ENCODE peak calls at places on chromosomes 6 and 20, in seven cellular contexts. R is mesendoderm, D is PC-3, J is mammary epithelial cell, T is fibroblast of lung, A is astrocyte, C is endothelial cell of umbilical vein. X is an unnamed sample.

GRCh38 chr6:141326426-141326825 is 806.3 kb upstream of the GJE1 start:
- DNase-seq in C (peak), D (peak), R (peak), T (peak), J (peak), A (peak), X (peak)

GRCh38 chr6:52063584-52064400 is 23.6 kb downstream of the PKHD1 start:
- DNase-seq in R (peak), A (no peak), J (peak), T (peak), C (peak), D (peak), X (peak)

GRCh38 chr6:166769648-166770047 is 142.6 kb upstream of the RPS6KA2 start:
- DNase-seq in T (no peak), R (no peak), D (no peak), C (no peak), A (no peak), J (no peak), X (no peak)

GRCh38 chr6:1904898-1905297 is 295.2 kb downstream of the FOXC1 start:
- DNase-seq in C (no peak), A (no peak), T (no peak), J (no peak), R (no peak), D (no peak), X (no peak)

GRCh38 chr6:49552596-49552995 is 2.1 kb downstream of the C6orf141 start:
- DNase-seq in J (no peak), R (peak), C (no peak), T (peak), A (no peak), D (peak), X (no peak)

GRCh38 chr20:56368351-56369134 is 9.8 kb downstream of the FAM210B start:
- DNase-seq in A (no peak), T (no peak), D (no peak), J (no peak), R (no peak), C (no peak), X (no peak)

GRCh38 chr6:129481706-129482105 is 228.3 kb downstream of the ARHGAP18 start:
- DNase-seq in A (no peak), J (no peak), R (no peak), D (no peak), C (no peak), T (peak), X (no peak)

GRCh38 chr6:8108031-8108660 is 5.8 kb upstream of the EEF1E1 start:
- DNase-seq in R (peak), J (peak), A (peak), C (peak), T (peak), D (peak), X (peak)

GRCh38 chr6:81655696-81656095 is 96.8 kb downstream of the TENT5A start:
- DNase-seq in C (no peak), A (no peak), R (no peak), T (peak), D (no peak), J (peak), X (no peak)

GRCh38 chr6:20479075-20479871 is 55.0 kb upstream of the CDKAL1 start:
- DNase-seq in R (no peak), D (no peak), C (peak), A (no peak), J (no peak), T (no peak), X (no peak)

GRCh38 chr6:148379966-148380653 is 37.5 kb downstream of the SASH1 start:
- DNase-seq in T (peak), A (peak), J (no peak), C (no peak), D (no peak), R (no peak), X (no peak)

GRCh38 chr20:20820780-20821495 is 108.5 kb upstream of the RALGAPA2 start:
- DNase-seq in T (no peak), D (no peak), C (no peak), A (no peak), R (peak), J (no peak), X (no peak)

GRCh38 chr6:97040355-97040860 is 115.9 kb downstream of the KLHL32 start:
- DNase-seq in C (no peak), T (no peak), R (no peak), D (no peak), J (no peak), A (no peak), X (no peak)

GRCh38 chr6:79864001-79864400 is 83.4 kb downstream of the ELOVL4 start:
- DNase-seq in R (no peak), J (no peak), C (no peak), T (no peak), A (no peak), D (no peak), X (no peak)

GRCh38 chr6:4355241-4355640 is 219.9 kb upstream of the ECI2 start:
- DNase-seq in A (peak), C (peak), T (peak), R (peak), D (peak), J (peak), X (peak)

GRCh38 chr6:75526502-75527127 is 33.0 kb upstream of the FILIP1 start:
- DNase-seq in R (peak), J (peak), D (peak), C (peak), A (peak), T (peak), X (peak)

GRCh38 chr20:15119852-15120251 is 782.4 kb upstream of the FLRT3 start:
- DNase-seq in D (no peak), A (no peak), R (no peak), C (no peak), J (no peak), T (no peak), X (no peak)

GRCh38 chr20:37538003-37538402 is 10.3 kb upstream of the BLCAP start:
- DNase-seq in D (peak), A (peak), T (peak), J (peak), C (no peak), R (no peak), X (peak)

GRCh38 chr6:143159001-143159400 is 98.3 kb downstream of the AIG1 start:
- DNase-seq in R (no peak), A (no peak), J (no peak), T (no peak), C (no peak), D (no peak), X (no peak)

GRCh38 chr6:18076231-18076630 is 46.2 kb downstream of the NHLRC1 start:
- DNase-seq in C (no peak), J (no peak), R (no peak), A (no peak), D (no peak), T (no peak), X (no peak)

GRCh38 chr6:143701343-143702234 is 23.8 kb downstream of the PHACTR2 start:
- DNase-seq in C (no peak), A (no peak), R (no peak), D (no peak), J (no peak), T (no peak), X (no peak)

GRCh38 chr6:158758464-158758863 is 60.7 kb downstream of the EZR start:
- DNase-seq in R (peak), J (no peak), D (no peak), C (no peak), A (no peak), T (peak), X (peak)

GRCh38 chr6:86683132-86683908 is 254.0 kb upstream of the HTR1E start:
- DNase-seq in T (no peak), J (no peak), D (no peak), A (no peak), R (no peak), C (no peak), X (no peak)

GRCh38 chr20:59342017-59342957 is 41.9 kb downstream of the EDN3 start:
- DNase-seq in R (no peak), T (no peak), C (no peak), D (no peak), J (no peak), A (no peak), X (no peak)

GRCh38 chr6:37695857-37696219 is 1.8 kb downstream of the MDGA1 start:
- DNase-seq in J (peak), C (peak), R (no peak), D (peak), A (peak), T (peak), X (peak)

GRCh38 chr6:126773122-126773805 is 345.2 kb upstream of the RSPO3 start:
- DNase-seq in D (no peak), C (peak), R (peak), J (no peak), T (peak), A (peak), X (no peak)

GRCh38 chr6:136962661-136963060 is 40.6 kb downstream of the SLC35D3 start:
- DNase-seq in C (peak), T (no peak), R (peak), D (no peak), A (no peak), J (no peak), X (peak)

GRCh38 chr6:129500958-129501381 is 209.0 kb downstream of the ARHGAP18 start:
- DNase-seq in A (peak), D (peak), J (no peak), T (peak), C (peak), R (peak), X (peak)

GRCh38 chr6:140542858-140543257 is 1168.4 kb upstream of the CITED2 start:
- DNase-seq in C (no peak), A (no peak), T (no peak), J (no peak), D (no peak), R (no peak), X (no peak)

GRCh38 chr6:70811788-70812187 is 144.1 kb downstream of the SMAP1 start:
- DNase-seq in T (peak), R (no peak), J (peak), D (peak), A (peak), C (no peak), X (no peak)

GRCh38 chr6:26521485-26522391 is 16.4 kb upstream of the HMGN4 start:
- DNase-seq in J (peak), C (peak), A (peak), R (peak), T (peak), D (peak), X (peak)
- H3K9ac ChIP-seq in J (peak), C (peak), A (peak), R (peak), T (peak), D (peak), X (peak)

DNA sequence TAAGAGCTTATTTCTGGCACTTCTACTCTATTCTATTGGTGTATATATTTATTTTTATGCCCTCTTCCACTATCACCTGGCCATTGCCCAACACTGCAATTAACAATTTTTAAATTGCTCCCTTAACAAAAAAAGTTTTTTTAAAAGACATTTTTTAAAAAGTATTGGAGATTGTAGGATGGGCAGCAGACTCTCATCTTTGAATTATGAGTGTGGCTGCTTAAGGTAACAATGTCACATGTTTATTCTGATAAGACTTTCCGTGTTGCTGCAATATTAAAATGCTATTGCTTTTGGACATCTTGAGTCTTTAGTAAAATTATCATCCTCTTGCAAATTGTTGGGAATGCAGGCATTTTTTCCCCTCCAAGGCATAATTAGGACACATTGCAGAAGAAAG is 31.4 kb downstream of the SMOC2 start:
- DNase-seq in R (no peak), C (no peak), D (no peak), A (no peak), J (no peak), T (no peak), X (no peak)
- H3K9ac ChIP-seq in R (no peak), C (no peak), D (no peak), A (no peak), J (no peak), T (no peak), X (no peak)

GRCh38 chr6:32658268-32658897 is 8.1 kb downstream of the HLA-DQB1 start:
- DNase-seq in R (no peak), C (no peak), J (no peak), T (no peak), D (no peak), A (no peak), X (no peak)
- H3K9ac ChIP-seq in R (no peak), C (no peak), J (no peak), T (no peak), D (no peak), A (no peak), X (no peak)

GRCh38 chr20:41219824-41220223 is 82.5 kb downstream of the PLCG1 start:
- DNase-seq in R (no peak), D (no peak), A (no peak), J (no peak), C (no peak), T (no peak), X (no peak)

GRCh38 chr20:41222703-41223102 is 85.4 kb downstream of the PLCG1 start:
- DNase-seq in J (no peak), A (no peak), R (no peak), D (no peak), C (no peak), T (peak), X (peak)

GRCh38 chr20:41222299-41222698 is 85.0 kb downstream of the PLCG1 start:
- DNase-seq in C (no peak), D (no peak), J (no peak), T (peak), A (no peak), R (no peak), X (no peak)

GRCh38 chr20:41223112-41223511 is 85.8 kb downstream of the PLCG1 start:
- DNase-seq in T (peak), J (no peak), R (no peak), D (no peak), C (no peak), A (peak), X (peak)

GRCh38 chr20:41221614-41222218 is 84.4 kb downstream of the PLCG1 start:
- DNase-seq in A (no peak), R (no peak), J (no peak), T (peak), C (no peak), D (no peak), X (no peak)
- H3K9ac ChIP-seq in A (no peak), R (no peak), J (no peak), T (no peak), C (no peak), D (no peak), X (no peak)

GRCh38 chr20:24989162-24989561 is 3.4 kb downstream of the APMAP start:
- DNase-seq in C (no peak), T (no peak), A (no peak), J (no peak), D (no peak), R (no peak), X (no peak)

GRCh38 chr20:24991897-24992419 is 593 bp downstream of the APMAP start:
- DNase-seq in J (no peak), R (peak), C (no peak), D (peak), T (peak), A (no peak), X (peak)

GRCh38 chr20:24987873-24988835 is 4.4 kb downstream of the APMAP start:
- DNase-seq in C (no peak), J (no peak), A (no peak), D (no peak), R (no peak), T (no peak), X (no peak)

GRCh38 chr20:24992420-24993205 is at the start of gene APMAP:
- DNase-seq in C (peak), T (peak), J (peak), R (peak), D (peak), A (peak), X (peak)

GRCh38 chr20:24990810-24991252 is 1.7 kb downstream of the APMAP start:
- DNase-seq in R (peak), D (no peak), A (no peak), J (peak), T (no peak), C (no peak), X (no peak)
- H3K9ac ChIP-seq in R (no peak), D (no peak), A (no peak), J (no peak), T (no peak), C (no peak), X (no peak)

DNA sequence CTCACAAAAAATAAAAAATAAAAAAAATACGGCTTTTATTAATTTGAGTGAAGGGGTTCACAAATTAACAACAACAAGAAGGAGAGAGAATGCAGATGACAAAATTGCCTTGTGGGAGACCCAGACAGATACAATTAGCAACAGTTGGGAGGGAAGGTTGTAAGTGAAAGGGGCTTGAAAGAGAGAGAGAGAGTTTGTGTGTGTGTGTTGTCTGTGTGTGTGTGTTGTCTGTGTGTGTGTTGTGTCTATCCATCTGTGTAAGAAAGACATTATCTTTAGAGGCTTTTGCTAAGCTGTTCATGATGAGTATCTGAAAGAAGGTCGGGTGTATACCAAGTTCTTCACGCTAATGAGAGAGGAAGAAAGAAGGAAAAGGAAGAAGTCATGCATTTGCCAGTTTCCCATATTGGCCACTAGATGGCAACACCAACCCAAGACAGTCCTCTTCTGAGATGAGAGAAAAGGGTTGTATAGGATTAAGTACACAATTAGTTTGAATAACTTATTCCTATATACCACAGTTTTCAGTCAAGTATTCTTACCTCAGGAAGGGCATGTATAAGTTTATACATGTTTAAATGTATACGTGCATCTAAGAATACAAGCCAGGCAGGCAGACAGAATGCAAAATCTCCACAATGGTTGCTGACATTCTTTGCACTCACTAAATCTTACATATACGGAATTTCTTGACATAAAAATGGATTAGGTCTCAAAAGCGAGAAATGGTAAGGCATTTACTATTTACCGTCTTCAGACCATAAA is 63.7 kb upstream of the CD2AP start:
- DNase-seq in C (peak), A (peak), R (peak), J (peak), D (peak), T (peak), X (peak)
- H3K9ac ChIP-seq in C (peak), A (peak), R (no peak), J (peak), D (peak), T (no peak), X (peak)

GRCh38 chr20:5074050-5074674 is 45.6 kb downstream of the PCNA start:
- DNase-seq in T (no peak), C (no peak), R (no peak), A (no peak), D (no peak), J (no peak), X (no peak)

GRCh38 chr20:5072756-5073153 is 47.0 kb downstream of the PCNA start:
- DNase-seq in A (no peak), C (no peak), T (no peak), R (no peak), J (no peak), D (no peak), X (no peak)

GRCh38 chr20:5070081-5070480 is 49.7 kb downstream of the PCNA start:
- DNase-seq in T (no peak), J (no peak), R (no peak), A (no peak), D (no peak), C (no peak), X (no peak)

GRCh38 chr20:5070570-5070969 is 49.2 kb downstream of the PCNA start:
- DNase-seq in C (no peak), D (no peak), R (no peak), J (no peak), A (no peak), T (no peak), X (no peak)

GRCh38 chr20:5073154-5074049 is 46.4 kb downstream of the PCNA start:
- DNase-seq in R (peak), C (peak), J (peak), T (peak), A (peak), D (peak), X (peak)
- H3K9ac ChIP-seq in R (no peak), C (no peak), J (peak), T (no peak), A (no peak), D (peak), X (peak)

DNA sequence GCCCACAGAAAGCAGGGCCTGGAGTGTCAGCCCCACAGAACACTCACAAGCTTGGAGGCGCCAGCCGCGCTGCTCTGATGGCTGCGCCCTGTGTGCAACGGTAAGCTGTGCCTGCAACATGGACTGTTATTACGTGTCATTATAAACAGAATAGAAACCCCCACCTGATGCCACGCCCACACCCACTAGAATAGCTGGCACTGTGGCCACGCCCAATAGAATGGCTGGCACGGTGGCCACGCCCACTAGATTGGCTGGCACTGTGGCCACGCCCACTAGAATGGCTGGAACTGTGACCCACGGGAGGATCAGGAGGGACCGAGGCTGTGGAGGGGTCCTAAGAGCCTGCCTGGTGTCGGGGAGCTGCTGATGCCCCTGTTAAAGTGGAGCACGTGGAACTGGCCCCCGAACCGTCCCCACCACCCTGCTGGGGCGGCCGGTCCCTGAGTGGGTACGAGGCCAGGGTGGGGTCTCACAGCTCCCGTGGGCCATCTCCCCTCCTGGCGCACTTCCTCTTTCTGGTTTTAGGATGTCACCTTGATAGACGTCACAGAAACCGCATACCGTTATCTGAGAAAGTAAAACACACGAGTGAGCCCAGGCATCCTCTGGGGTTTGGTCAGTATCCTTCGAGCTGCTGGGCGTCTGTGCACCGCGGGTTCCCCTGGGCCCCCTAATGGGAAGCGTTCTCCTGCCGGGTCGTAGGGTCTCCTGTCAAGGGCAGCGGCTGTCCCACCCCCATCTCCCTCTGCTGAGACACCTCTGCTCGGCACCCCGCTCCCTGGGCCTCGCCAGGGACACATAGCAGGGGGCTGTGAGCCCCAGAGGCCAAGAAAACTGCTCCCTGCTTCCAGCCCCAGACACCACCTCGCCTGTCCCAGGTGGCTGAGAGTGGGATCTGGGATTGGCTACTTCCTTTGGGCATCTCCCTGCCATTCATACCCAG is 25.4 kb downstream of the SLC17A9 start:
- DNase-seq in D (peak), A (no peak), T (no peak), J (no peak), R (no peak), C (no peak), X (no peak)
- H3K9ac ChIP-seq in D (no peak), A (no peak), T (no peak), J (no peak), R (no peak), C (no peak), X (no peak)

GRCh38 chr6:156909212-156910010 is 132.2 kb downstream of the ARID1B start:
- DNase-seq in D (no peak), T (no peak), A (no peak), J (no peak), C (no peak), R (no peak), X (no peak)

GRCh38 chr6:156910938-156911337 is 133.8 kb downstream of the ARID1B start:
- DNase-seq in D (no peak), C (no peak), T (no peak), J (no peak), R (no peak), A (no peak), X (no peak)

GRCh38 chr6:156912431-156912830 is 135.3 kb downstream of the ARID1B start:
- DNase-seq in D (no peak), R (peak), C (no peak), T (no peak), J (no peak), A (no peak), X (peak)

GRCh38 chr6:156910011-156910334 is 132.8 kb downstream of the ARID1B start:
- DNase-seq in D (no peak), J (no peak), R (no peak), C (no peak), A (no peak), T (no peak), X (no peak)

GRCh38 chr6:156911581-156911980 is 134.4 kb downstream of the ARID1B start:
- DNase-seq in J (no peak), A (no peak), T (no peak), D (no peak), R (no peak), C (no peak), X (no peak)
- H3K9ac ChIP-seq in J (no peak), A (no peak), T (no peak), D (no peak), R (no peak), C (no peak), X (no peak)

X was measured in mesenchymal stem cell.